ENCODE peak calls at places on chromosomes 5 and 9, in seven cellular contexts. N, D, U, Q, K, Y and S are unnamed samples.

GRCh38 chr9:98097836-98098235 is 21.2 kb downstream of the TRIM14 start:
- DNase-seq in D (no peak), K (no peak), N (no peak), Q (no peak), U (no peak), Y (peak; percentile 17), S (no peak)

GRCh38 chr5:138597660-138598400 is 22.6 kb upstream of the HSPA9 start:
- DNase-seq in K (no peak), U (no peak), D (no peak), N (no peak), Q (no peak), Y (no peak), S (peak; percentile 45)

GRCh38 chr5:26329562-26330189 is 708.7 kb downstream of the CDH9 start:
- DNase-seq in D (peak; percentile 16), K (no peak), Q (no peak), Y (peak; percentile 20), N (no peak), U (no peak), S (no peak)

GRCh38 chr5:80192507-80193241 is 63.2 kb downstream of the SERINC5 start:
- DNase-seq in D (peak; percentile 62), Y (no peak), U (no peak), N (no peak), Q (peak; percentile 51), K (no peak), S (peak; percentile 47)

GRCh38 chr5:102617857-102618187 is 119.0 kb upstream of the SLCO6A1 start:
- DNase-seq in N (no peak), D (no peak), U (no peak), K (no peak), Y (no peak), Q (no peak), S (no peak)

GRCh38 chr9:111423389-111423788 is 60.8 kb downstream of the ECPAS start:
- DNase-seq in N (no peak), U (no peak), Q (no peak), K (no peak), Y (no peak), D (no peak), S (no peak)

GRCh38 chr5:173328896-173329369 is 719 bp upstream of the STC2 start:
- DNase-seq in U (peak; percentile 79), Q (peak; percentile 71), Y (no peak), K (peak; percentile 42), N (no peak), D (peak; percentile 57), S (peak; percentile 62)

GRCh38 chr5:134530375-134531077 is 5.1 kb downstream of the JADE2 start:
- DNase-seq in Y (peak; percentile 50), Q (peak; percentile 67), K (no peak), N (no peak), D (no peak), U (no peak), S (no peak)

GRCh38 chr9:121499177-121499426 is 542 bp downstream of the GGTA1 start:
- DNase-seq in Y (no peak), D (no peak), Q (no peak), N (no peak), U (peak; percentile 34), K (no peak), S (no peak)